ENCODE peak calls at places on chromosomes 2 and 18, in four cellular contexts. P is IMR-90, L is H9, V is H1. B is an unnamed sample. For H3K79me1, the result is how much of the 10 kb centered on the place peaks cover.

GRCh38 chr2:30048636-30049175 is 98.1 kb upstream of the YPEL5 start:
- DNase-seq in P (no peak), L (no peak), V (no peak), B (no peak)

GRCh38 chr2:233116946-233117345 is 56.8 kb downstream of the INPP5D start:
- DNase-seq in P (no peak), L (no peak), V (no peak), B (no peak)

GRCh38 chr2:176493221-176493825 is 224.1 kb downstream of the MTX2 start:
- DNase-seq in P (no peak), L (no peak), V (no peak), B (no peak)

GRCh38 chr2:74428675-74429074 is 7.1 kb downstream of the WDR54 start:
- DNase-seq in P (no peak), L (no peak), V (no peak), B (no peak)

GRCh38 chr2:204268458-204268857 is 276.8 kb upstream of the PARD3B start:
- DNase-seq in P (peak), L (no peak), V (no peak), B (no peak)

GRCh38 chr2:202632682-202633081 is 2.1 kb upstream of the FAM117B start:
- DNase-seq in P (peak), L (no peak), V (no peak), B (no peak)

GRCh38 chr2:197309369-197310231 is 980 bp downstream of the ANKRD44 start:
- DNase-seq in P (no peak), L (peak), V (peak), B (peak)

GRCh38 chr2:198347349-198347748 is 543.0 kb downstream of the PLCL1 start:
- DNase-seq in P (no peak), L (no peak), V (no peak), B (peak)

GRCh38 chr2:234478121-234478858 is 18.6 kb downstream of the ARL4C start:
- DNase-seq in P (peak), L (no peak), V (no peak), B (no peak)

GRCh38 chr18:1092228-1092627 is 187.6 kb downstream of the ADCYAP1 start:
- DNase-seq in P (no peak), L (peak), V (peak), B (peak)

GRCh38 chr2:26901326-26902183 is 53.6 kb downstream of the DPYSL5 start:
- DNase-seq in P (no peak), L (peak), V (no peak), B (peak)

GRCh38 chr2:1738646-1739302 is 5.5 kb downstream of the PXDN start:
- DNase-seq in P (no peak), L (no peak), V (no peak), B (no peak)

GRCh38 chr2:236166781-236167296 is 1.3 kb downstream of the GBX2 start:
- DNase-seq in P (no peak), L (no peak), V (peak), B (no peak)

GRCh38 chr2:224058048-224058775 is 19.1 kb upstream of the SERPINE2 start:
- DNase-seq in P (no peak), L (no peak), V (no peak), B (no peak)

GRCh38 chr2:201139836-201140599 is 24.1 kb downstream of the CFLAR start:
- DNase-seq in P (no peak), L (peak), V (no peak), B (no peak)

GRCh38 chr2:236550701-236551465 is 18.7 kb upstream of the ACKR3 start:
- DNase-seq in P (no peak), L (no peak), V (no peak), B (no peak)

GRCh38 chr2:177799531-177799930 is 273.0 kb downstream of the PDE11A start:
- DNase-seq in P (peak), L (peak), V (no peak), B (peak)

GRCh38 chr2:174593574-174594203 is 3.9 kb downstream of the WIPF1 start:
- DNase-seq in P (peak), L (no peak), V (no peak), B (peak)

GRCh38 chr2:234292205-234292954 is 204.5 kb downstream of the ARL4C start:
- DNase-seq in P (no peak), L (no peak), V (no peak), B (peak)

GRCh38 chr2:131425191-131426021 is 50.5 kb upstream of the TUBA3D start:
- DNase-seq in P (no peak), L (no peak), V (no peak), B (no peak)

GRCh38 chr2:147027451-147027850 is 817.4 kb upstream of the ACVR2A start:
- DNase-seq in P (no peak), L (no peak), V (no peak), B (no peak)

GRCh38 chr2:240343548-240343947 is 91.9 kb upstream of the GPC1 start:
- DNase-seq in P (no peak), L (no peak), V (no peak), B (no peak)

GRCh38 chr2:217270801-217271121 is 410.9 kb upstream of the TNP1 start:
- DNase-seq in P (peak), L (no peak), V (no peak), B (no peak)

GRCh38 chr2:48719480-48720177 is 35.9 kb downstream of the LHCGR start:
- DNase-seq in P (no peak), L (no peak), V (no peak), B (no peak)

GRCh38 chr2:195413422-195413821 is 243.6 kb upstream of the SLC39A10 start:
- DNase-seq in P (peak), L (no peak), V (no peak), B (no peak)

GRCh38 chr2:70921839-70922590 is 13.7 kb upstream of the ATP6V1B1 start:
- DNase-seq in P (peak), L (peak), V (peak), B (no peak)

GRCh38 chr2:217467331-217467730 is 535.5 kb downstream of the TNS1 start:
- DNase-seq in P (peak), L (no peak), V (no peak), B (no peak)

GRCh38 chr2:38551746-38552145 is 51.0 kb downstream of the HNRNPLL start:
- DNase-seq in P (no peak), L (no peak), V (no peak), B (no peak)

GRCh38 chr2:234257859-234258561 is 207.5 kb downstream of the SPP2 start:
- DNase-seq in P (peak), L (peak), V (peak), B (peak)

GRCh38 chr2:19611491-19612332 is 253.3 kb upstream of the OSR1 start:
- DNase-seq in P (peak), L (no peak), V (no peak), B (no peak)

GRCh38 chr18:40662898-40663437 is 1292.1 kb upstream of the PIK3C3 start:
- DNase-seq in P (no peak), L (no peak), V (no peak), B (no peak)

GRCh38 chr18:23244431-23244830 is 109.1 kb downstream of the CABLES1 start:
- DNase-seq in P (no peak), L (no peak), V (no peak), B (no peak)

GRCh38 chr2:178177066-178177679 is 17.1 kb upstream of the OSBPL6 start:
- DNase-seq in P (peak), L (no peak), V (no peak), B (no peak)

GRCh38 chr18:62399781-62400308 is 74.7 kb downstream of the TNFRSF11A start:
- DNase-seq in P (no peak), L (peak), V (no peak), B (peak)

GRCh38 chr2:39805936-39806608 is 27.0 kb upstream of the THUMPD2 start:
- DNase-seq in P (peak), L (no peak), V (no peak), B (no peak)

GRCh38 chr18:50649821-50650220 is 89.9 kb downstream of the MAPK4 start:
- DNase-seq in P (peak), L (no peak), V (no peak), B (no peak)

GRCh38 chr2:215366440-215367032 is 54.7 kb downstream of the ATIC start:
- DNase-seq in P (peak), L (no peak), V (no peak), B (no peak)

GRCh38 chr2:46164581-46165301 is 132.5 kb upstream of the EPAS1 start:
- DNase-seq in P (peak), L (no peak), V (no peak), B (peak)
- H3K79me1 ChIP-seq in P (under half), L (under half), V (under half), B (under half)

DNA sequence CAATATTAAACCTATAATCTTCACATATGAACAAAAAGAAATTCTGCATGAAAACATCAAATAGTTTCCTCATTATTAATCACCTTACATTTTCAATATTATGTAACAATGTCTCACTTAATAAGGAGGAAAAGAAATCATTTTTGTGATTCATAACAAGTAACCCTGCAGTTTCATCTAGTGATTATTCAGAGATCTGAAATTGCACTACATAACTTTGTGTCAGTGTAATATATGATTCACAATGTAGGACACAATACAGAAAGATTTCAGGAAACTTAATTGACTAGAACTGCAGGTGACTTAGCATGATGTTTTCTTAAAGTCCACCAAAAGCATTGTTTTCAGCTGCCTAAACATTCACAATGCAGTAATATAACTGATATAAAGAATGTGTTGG is 366.4 kb downstream of the FSIP2 start:
- DNase-seq in P (no peak), L (no peak), V (no peak), B (no peak)
- H3K79me1 ChIP-seq in P (under half), L (under half), V (under half), B (under half)

GRCh38 chr18:48835745-48836191 is 115.0 kb downstream of the SMAD7 start:
- DNase-seq in P (no peak), L (no peak), V (no peak), B (no peak)
- H3K79me1 ChIP-seq in P (half or more), L (under half), V (under half), B (under half)

GRCh38 chr2:120905824-120906571 is 170.3 kb downstream of the GLI2 start:
- DNase-seq in P (no peak), L (no peak), V (no peak), B (no peak)
- H3K79me1 ChIP-seq in P (half or more), L (under half), V (under half), B (under half)

GRCh38 chr18:48609114-48609513 is 70.3 kb downstream of the CTIF start:
- DNase-seq in P (no peak), L (no peak), V (no peak), B (no peak)
- H3K79me1 ChIP-seq in P (half or more), L (under half), V (under half), B (under half)

DNA sequence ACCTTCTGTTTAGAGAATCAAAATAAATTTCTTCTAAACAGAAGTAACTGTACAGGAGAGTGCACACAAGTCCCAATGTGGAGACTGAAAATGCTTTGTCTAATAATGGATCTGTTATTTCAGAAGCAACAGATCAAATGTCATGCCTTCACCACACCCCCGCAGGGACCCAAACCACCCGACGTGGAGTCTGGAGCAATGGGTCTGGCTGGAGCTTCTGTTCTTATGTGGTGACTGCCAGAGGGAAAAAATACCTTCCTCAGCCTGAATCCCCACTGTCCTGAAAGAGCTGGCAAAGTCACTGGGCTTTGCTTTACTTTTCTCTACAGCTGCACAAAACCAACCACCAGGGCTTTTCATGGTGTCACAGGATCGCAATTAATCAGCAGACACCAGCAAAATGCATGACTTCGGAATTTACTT is 119.0 kb upstream of the ZFP36L2 start:
- DNase-seq in P (no peak), L (no peak), V (no peak), B (peak)
- H3K79me1 ChIP-seq in P (under half), L (under half), V (under half), B (under half)

GRCh38 chr2:47069628-47070154 is 85.4 kb downstream of the STPG4 start:
- DNase-seq in P (peak), L (peak), V (peak), B (peak)

GRCh38 chr2:47072018-47072691 is 83.0 kb downstream of the STPG4 start:
- DNase-seq in P (peak), L (peak), V (no peak), B (no peak)

GRCh38 chr2:47070155-47070919 is 84.8 kb downstream of the STPG4 start:
- DNase-seq in P (no peak), L (no peak), V (no peak), B (no peak)

GRCh38 chr2:47072728-47073191 is 82.3 kb downstream of the STPG4 start:
- DNase-seq in P (no peak), L (no peak), V (no peak), B (no peak)

GRCh38 chr2:47070920-47071824 is 83.9 kb downstream of the STPG4 start:
- DNase-seq in P (peak), L (no peak), V (no peak), B (no peak)
- H3K79me1 ChIP-seq in P (half or more), L (under half), V (under half), B (under half)

GRCh38 chr2:206011018-206011614 is 74.9 kb downstream of the INO80D start:
- DNase-seq in P (no peak), L (no peak), V (no peak), B (no peak)
- H3K79me1 ChIP-seq in P (under half), L (under half), V (under half), B (under half)

DNA sequence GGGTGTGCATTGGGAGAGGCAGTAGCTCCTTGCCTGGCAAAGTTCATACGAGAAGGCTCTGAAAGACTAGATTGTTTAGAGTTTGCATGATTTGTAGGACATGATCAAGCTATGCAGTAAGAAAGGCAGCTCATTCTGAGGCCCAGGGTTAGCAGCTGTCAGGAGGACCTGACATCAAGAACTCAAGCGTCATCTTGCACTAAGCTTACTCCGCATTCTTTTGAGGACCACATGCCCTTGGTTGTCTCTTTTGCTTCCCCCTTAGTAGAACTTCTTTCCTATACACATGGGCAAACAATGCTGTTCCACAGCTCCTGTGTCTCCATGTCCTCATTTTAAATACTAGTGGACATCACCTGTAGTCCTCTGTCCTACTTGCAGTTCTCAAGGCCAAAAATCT is 14.0 kb downstream of the ZNF532 start:
- DNase-seq in P (no peak), L (no peak), V (no peak), B (no peak)
- H3K79me1 ChIP-seq in P (half or more), L (under half), V (under half), B (under half)

GRCh38 chr18:43642647-43643046 is 365.4 kb upstream of the SYT4 start:
- DNase-seq in P (no peak), L (no peak), V (no peak), B (no peak)
- H3K79me1 ChIP-seq in P (under half), L (under half), V (under half), B (under half)